ENCODE peak calls at places on chromosomes 7 and 10, in nine cellular contexts. B is H1, U is stomach, N is transverse colon, Q is sigmoid colon, R is spleen, P is HCT116, L is suprapubic skin, Z is Panc1. H is an unnamed sample.

GRCh38 chr7:41688012-41688625 is 14.8 kb downstream of the INHBA start:
- DNase-seq in B (no peak), U (no peak), N (no peak), Q (no peak), R (no peak), P (no peak), L (no peak), Z (no peak), H (no peak)

GRCh38 chr7:35647171-35647574 is 47.8 kb downstream of the HERPUD2 start:
- DNase-seq in B (no peak), U (no peak), N (peak; percentile 8), Q (no peak), R (no peak), P (no peak), L (no peak), Z (no peak), H (no peak)

GRCh38 chr7:120951309-120951706 is 731 bp downstream of the ING3 start:
- DNase-seq in B (no peak), U (no peak), N (no peak), Q (no peak), R (no peak), P (no peak), L (no peak), Z (no peak), H (no peak)

GRCh38 chr10:24541239-24541753 is 182.4 kb downstream of the ARHGAP21 start:
- DNase-seq in B (no peak), U (peak; percentile 77), N (no peak), Q (no peak), R (no peak), P (no peak), L (no peak), Z (no peak), H (no peak)

GRCh38 chr10:60299961-60300883 is 89.5 kb downstream of the ANK3 start:
- DNase-seq in B (no peak), U (no peak), N (no peak), Q (no peak), R (no peak), P (no peak), L (no peak), Z (no peak), H (no peak)

GRCh38 chr10:97067716-97068391 is 117.9 kb downstream of the SLIT1 start:
- DNase-seq in B (no peak), U (no peak), N (no peak), Q (no peak), R (peak; percentile 46), P (no peak), L (no peak), Z (no peak), H (no peak)

GRCh38 chr10:71893258-71893815 is 42.3 kb upstream of the PSAP start:
- DNase-seq in B (no peak), U (no peak), N (no peak), Q (no peak), R (peak; percentile 54), P (no peak), L (no peak), Z (no peak), H (no peak)

GRCh38 chr10:63452524-63452923 is 13.3 kb downstream of the JMJD1C start:
- DNase-seq in B (no peak), U (no peak), N (no peak), Q (no peak), R (no peak), P (no peak), L (no peak), Z (no peak), H (no peak)

GRCh38 chr10:25522946-25523608 is 348.3 kb downstream of the GPR158 start:
- DNase-seq in B (peak; percentile 85), U (no peak), N (no peak), Q (no peak), R (no peak), P (no peak), L (no peak), Z (no peak), H (no peak)

GRCh38 chr10:119543814-119544642 is 1.5 kb upstream of the RGS10 start:
- DNase-seq in B (peak; percentile 54), U (no peak), N (no peak), Q (peak; percentile 77), R (no peak), P (no peak), L (no peak), Z (no peak), H (no peak)
- H3K4me3 ChIP-seq in B (peak overlapping the region; percentile 65), U (peak overlapping the region; percentile 81), N (peak overlapping the region; percentile 84), Q (peak overlapping the region; percentile 96), R (peak overlapping the region; percentile 93), P (peak overlapping the region; percentile 79), L (peak overlapping the region; percentile 82), Z (peak overlapping the region; percentile 82), H (no peak overlapping the region)

DNA sequence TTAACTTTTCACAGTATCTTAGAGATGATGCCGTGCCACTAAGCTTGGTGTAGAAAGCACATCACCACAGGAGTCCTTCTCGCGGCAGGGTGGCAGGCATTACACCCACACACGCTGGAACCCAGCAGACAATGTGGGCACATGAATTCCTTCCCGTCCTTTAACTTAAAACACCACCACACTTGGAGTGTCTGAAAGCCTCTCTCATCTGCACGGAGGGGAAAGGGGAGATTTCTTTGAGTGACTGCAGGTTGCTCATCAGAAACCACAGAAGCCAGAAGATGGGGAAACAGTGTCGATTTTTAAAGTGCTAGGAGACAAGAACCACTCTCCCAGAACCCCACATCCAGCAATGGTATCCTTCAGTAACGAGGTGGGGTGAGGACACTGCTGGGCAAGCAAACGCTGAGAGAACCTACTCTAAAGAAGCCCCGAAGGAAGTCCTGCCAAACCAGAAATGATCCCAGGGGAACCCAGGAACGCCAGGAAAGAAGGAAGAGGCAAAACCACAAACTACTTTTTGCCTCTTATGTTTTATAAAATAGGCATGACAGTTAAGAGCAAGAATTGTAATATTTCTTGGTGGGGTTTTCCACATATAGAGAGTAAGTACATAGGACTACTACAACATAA is 254.2 kb downstream of the ELFN1 start:
- DNase-seq in B (no peak), U (no peak), N (no peak), Q (no peak), R (no peak), P (no peak), L (no peak), Z (no peak), H (no peak)
- TF ChIP-seq POLR2AphosphoS5 in B (no peak), U (no peak), N (no peak), Q (no peak), R (no peak), P (no peak), L (no peak), Z (no peak), H (no peak)

GRCh38 chr10:86671419-86671818 is 3.1 kb downstream of the LDB3 start:
- DNase-seq in B (no peak), U (peak; percentile 63), N (peak; percentile 56), Q (no peak), R (no peak), P (no peak), L (no peak), Z (no peak), H (no peak)
- H3K4me3 ChIP-seq in B (no peak overlapping the region), U (peak overlapping the region; percentile 29), N (no peak overlapping the region), Q (peak overlapping the region; percentile 60), R (no peak overlapping the region), P (no peak overlapping the region), L (no peak overlapping the region), Z (no peak overlapping the region), H (peak overlapping the region; percentile 44)

GRCh38 chr7:105799006-105799405 is 77.4 kb downstream of the ATXN7L1 start:
- DNase-seq in B (no peak), U (no peak), N (no peak), Q (no peak), R (no peak), P (no peak), L (no peak), Z (no peak), H (no peak)

GRCh38 chr7:105802611-105803520 is 73.5 kb downstream of the ATXN7L1 start:
- DNase-seq in B (no peak), U (no peak), N (no peak), Q (no peak), R (no peak), P (no peak), L (no peak), Z (no peak), H (no peak)

GRCh38 chr7:105800442-105800841 is 76.0 kb downstream of the ATXN7L1 start:
- DNase-seq in B (no peak), U (no peak), N (no peak), Q (no peak), R (no peak), P (no peak), L (no peak), Z (no peak), H (no peak)

GRCh38 chr7:105799677-105800076 is 76.7 kb downstream of the ATXN7L1 start:
- DNase-seq in B (no peak), U (no peak), N (no peak), Q (peak; percentile 71), R (no peak), P (no peak), L (no peak), Z (no peak), H (no peak)

GRCh38 chr7:105800849-105801534 is 75.4 kb downstream of the ATXN7L1 start:
- DNase-seq in B (no peak), U (no peak), N (no peak), Q (no peak), R (no peak), P (no peak), L (no peak), Z (no peak), H (no peak)
- TF ChIP-seq POLR2AphosphoS5 in B (no peak), U (no peak), N (no peak), Q (no peak), R (no peak), P (no peak), L (no peak), Z (no peak), H (no peak)

GRCh38 chr10:21493841-21494220 is 31.7 kb downstream of the SKIDA1 start:
- DNase-seq in B (no peak), U (no peak), N (no peak), Q (no peak), R (peak; percentile 71), P (no peak), L (no peak), Z (no peak), H (no peak)
- H3K4me3 ChIP-seq in B (peak overlapping the region; percentile 68), U (peak overlapping the region; percentile 84), N (peak overlapping the region; percentile 62), Q (peak overlapping the region; percentile 83), R (peak overlapping the region; percentile 83), P (no peak overlapping the region), L (peak overlapping the region; percentile 80), Z (peak overlapping the region; percentile 73), H (no peak overlapping the region)

DNA sequence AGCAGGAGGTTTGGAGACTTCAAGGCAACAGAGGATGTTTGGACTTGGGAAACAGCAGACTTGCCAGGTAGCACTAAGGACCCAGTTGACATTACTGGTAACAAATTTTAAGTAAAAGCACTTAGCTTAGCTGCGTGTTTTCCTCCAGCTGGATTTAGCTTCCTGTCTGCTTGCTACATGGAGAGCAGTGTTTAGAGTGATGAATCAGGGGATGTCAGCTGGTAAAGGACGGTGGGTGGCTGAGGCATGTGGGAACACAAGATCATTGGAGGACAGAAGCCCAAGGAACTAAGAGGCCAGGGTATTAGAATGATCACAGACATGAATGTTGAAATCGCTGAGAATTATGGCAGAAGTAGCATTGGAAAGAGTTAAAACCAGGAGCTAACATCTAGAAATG is 34.2 kb downstream of the CALD1 start:
- DNase-seq in B (no peak), U (no peak), N (no peak), Q (no peak), R (no peak), P (no peak), L (no peak), Z (no peak), H (no peak)
- TF ChIP-seq POLR2AphosphoS5 in B (no peak), U (no peak), N (peak; percentile 44), Q (peak; percentile 59), R (peak; percentile 31), P (no peak), L (no peak), Z (no peak), H (no peak)